ENCODE peak calls at places on chromosomes 3 and 15, in eight cellular contexts. N is endothelial cell of umbilical vein, I is A549, G is psoas muscle, B is uterus, Z is HCT116, C is cardiac muscle cell, D is right atrium auricular region. X is an unnamed sample.

GRCh38 chr15:31338879-31339557 is 12.4 kb downstream of the KLF13 start:
- DNase-seq in Z (no peak), I (peak; percentile 30), B (peak; percentile 75), C (peak; percentile 34), G (peak; percentile 54), D (peak; percentile 89), N (peak; percentile 38), X (peak; percentile 72)

GRCh38 chr3:163877805-163878204 is 1200.5 kb downstream of the SI start:
- DNase-seq in D (no peak), N (no peak), B (no peak), C (no peak), Z (no peak), G (no peak), I (no peak), X (no peak)

GRCh38 chr3:63383040-63383439 is 104.9 kb downstream of the SYNPR start:
- DNase-seq in N (no peak), Z (no peak), D (no peak), C (no peak), G (no peak), I (no peak), B (no peak), X (no peak)

GRCh38 chr15:38088971-38089370 is 154.5 kb downstream of the TMCO5A start:
- DNase-seq in D (no peak), C (no peak), B (no peak), Z (no peak), N (no peak), G (no peak), I (no peak), X (no peak)

GRCh38 chr15:70192490-70192889 is 94.8 kb upstream of the TLE3 start:
- DNase-seq in Z (no peak), C (no peak), D (no peak), B (no peak), G (no peak), N (no peak), I (no peak), X (no peak)

GRCh38 chr3:162538906-162539305 is 1042.3 kb downstream of the OTOL1 start:
- DNase-seq in D (no peak), C (no peak), G (no peak), B (no peak), Z (no peak), N (no peak), I (no peak), X (no peak)

GRCh38 chr3:128324911-128325592 is 141.6 kb downstream of the DNAJB8 start:
- DNase-seq in Z (no peak), G (no peak), N (no peak), B (no peak), D (no peak), C (no peak), I (no peak), X (no peak)

GRCh38 chr3:43870110-43870509 is 179.4 kb downstream of the ABHD5 start:
- DNase-seq in D (peak; percentile 43), Z (no peak), I (peak; percentile 52), N (peak; percentile 77), B (no peak), G (no peak), C (no peak), X (no peak)

GRCh38 chr3:40208251-40208650 is 101.3 kb upstream of the EIF1B start:
- DNase-seq in N (no peak), G (no peak), C (no peak), B (no peak), I (no peak), Z (no peak), D (no peak), X (no peak)

GRCh38 chr3:44309500-44309899 is 29.1 kb upstream of the TCAIM start:
- DNase-seq in N (no peak), G (no peak), C (no peak), B (no peak), D (no peak), Z (no peak), I (no peak), X (no peak)

DNA sequence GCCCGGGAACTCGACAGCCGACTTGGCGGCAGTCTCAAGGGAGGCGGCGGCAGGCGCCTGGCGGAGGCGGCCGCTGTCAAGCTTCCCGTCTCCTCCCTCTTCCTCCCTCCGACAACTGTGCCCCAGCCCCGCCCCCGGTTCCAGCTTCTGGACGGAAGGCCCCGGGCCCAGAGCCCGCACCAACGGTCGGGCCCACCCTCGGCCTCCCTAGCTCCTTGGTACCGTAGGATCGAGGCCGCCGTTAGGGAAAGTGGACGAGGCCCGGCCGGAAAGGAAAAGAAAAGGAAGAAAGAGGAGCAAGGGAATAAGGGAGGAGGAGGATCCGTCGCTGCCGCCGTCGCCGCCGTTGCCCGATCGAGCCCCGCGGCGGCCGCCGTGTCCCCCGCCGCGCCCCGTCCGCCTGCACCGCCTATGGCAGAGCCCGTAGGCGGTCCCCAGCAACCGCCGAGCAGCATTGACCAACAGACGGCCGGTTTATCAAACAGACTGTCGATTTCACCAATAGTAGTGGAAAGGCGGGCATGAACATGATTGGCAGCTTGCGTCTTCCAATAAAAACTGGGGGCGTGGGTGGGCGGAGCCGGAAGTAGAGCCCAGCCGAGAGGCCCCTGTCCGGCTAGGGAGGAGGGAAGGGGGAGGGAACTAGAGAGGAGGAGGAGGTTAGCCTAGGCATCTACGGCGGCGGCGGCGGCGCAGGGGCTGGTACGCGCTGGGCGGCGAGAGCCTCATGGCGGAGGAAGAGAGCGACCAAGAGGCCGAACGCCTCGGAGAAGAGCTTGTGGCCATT is at the start of the genes CGGBP1 and ZNF654:
- DNase-seq in G (peak; percentile 97), D (peak; percentile 99), Z (peak; percentile 97), N (peak; percentile 99), C (peak; percentile 99), I (peak; percentile 86), B (peak; percentile 99), X (peak; percentile 97)
- H3K27ac ChIP-seq in G (peak within 1 kb of the TSS; percentile 97), D (peak within 1 kb of the TSS; percentile 94), Z (peak within 1 kb of the TSS; percentile 86), N (peak within 1 kb of the TSS; percentile 94), C (peak within 1 kb of the TSS; percentile 98), I (peak within 1 kb of the TSS; percentile 93), B (peak within 1 kb of the TSS; percentile 96), X (peak within 1 kb of the TSS; percentile 98)

DNA sequence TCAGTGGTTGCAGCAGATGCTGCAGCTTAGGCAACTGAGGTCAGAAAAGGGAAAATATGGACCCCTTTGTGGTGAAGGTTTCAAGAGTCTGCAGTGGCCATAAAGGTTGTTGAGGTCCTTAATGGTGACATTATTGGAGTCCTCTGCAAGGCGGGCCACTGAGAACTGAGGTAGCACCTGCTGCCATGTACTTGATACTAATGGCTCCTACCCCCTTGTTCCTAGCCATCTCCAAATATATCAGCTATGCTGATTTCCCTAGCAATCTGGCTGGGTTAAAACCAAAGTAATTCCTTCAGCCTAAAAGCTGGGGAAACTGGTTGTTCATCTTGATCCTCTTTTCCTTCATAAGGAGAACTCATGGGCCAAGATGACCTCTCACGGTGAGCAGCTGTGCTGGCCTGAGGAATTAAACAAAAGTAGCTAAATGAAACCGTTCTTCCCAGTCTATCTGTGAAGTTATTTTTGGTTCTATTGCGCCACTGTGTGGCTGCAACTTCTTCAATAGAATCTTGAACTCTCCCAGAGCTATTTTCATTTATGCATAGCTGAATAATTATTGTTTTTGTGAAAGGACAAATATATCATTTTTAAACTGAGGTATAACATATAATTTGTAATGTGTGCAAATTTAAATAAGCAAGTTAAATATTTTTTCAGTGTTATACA is 76.1 kb upstream of the PLSCR4 start:
- DNase-seq in I (peak; percentile 31), Z (peak; percentile 35), D (no peak), B (peak; percentile 70), C (peak; percentile 41), G (no peak), N (peak; percentile 85), X (no peak)
- TF ChIP-seq CTCF in I (peak; percentile 88), Z (peak; percentile 19), D (peak; percentile 66), B (peak; percentile 82), C (peak; percentile 59), G (peak; percentile 49), N (peak; percentile 52), X (peak; percentile 42)

GRCh38 chr3:23808525-23808924 is 2.8 kb downstream of the UBE2E1 start:
- DNase-seq in G (no peak), I (no peak), D (no peak), N (no peak), B (no peak), C (no peak), Z (no peak), X (no peak)

GRCh38 chr3:23809294-23809693 is 3.5 kb downstream of the UBE2E1 start:
- DNase-seq in G (no peak), I (no peak), D (no peak), Z (no peak), B (no peak), C (no peak), N (no peak), X (no peak)

GRCh38 chr3:23811117-23811487 is 5.3 kb downstream of the UBE2E1 start:
- DNase-seq in N (no peak), D (no peak), B (no peak), G (no peak), C (no peak), I (no peak), Z (no peak), X (no peak)

GRCh38 chr3:23810342-23811116 is 4.8 kb downstream of the UBE2E1 start:
- DNase-seq in G (peak; percentile 61), D (no peak), I (peak; percentile 71), C (peak; percentile 66), B (peak; percentile 39), Z (no peak), N (peak; percentile 36), X (no peak)

DNA sequence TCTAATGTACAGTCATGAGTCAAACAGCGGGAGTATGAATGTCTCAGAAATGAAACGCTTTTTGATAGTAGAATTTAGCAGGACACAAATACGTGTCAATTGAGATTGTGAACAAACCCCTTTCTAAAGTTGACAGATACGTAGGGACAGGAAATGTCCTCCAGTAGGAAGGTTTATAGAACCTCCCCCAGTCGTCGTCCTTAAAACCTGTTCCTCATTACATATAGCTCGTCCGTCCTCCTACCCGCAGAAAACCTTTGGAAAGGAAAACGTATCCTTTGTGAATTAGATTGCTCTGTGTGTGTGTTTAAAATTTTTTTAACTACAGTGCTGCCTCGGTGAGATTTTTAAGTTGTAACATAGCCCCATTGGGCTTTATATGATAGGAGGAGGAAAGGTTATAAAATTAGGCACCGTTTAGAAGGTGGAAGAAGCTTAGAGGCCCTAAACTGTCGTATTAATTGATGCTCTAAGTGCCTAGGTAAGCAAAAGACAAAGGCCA is 4.1 kb downstream of the UBE2E1 start:
- DNase-seq in I (no peak), Z (no peak), C (no peak), D (no peak), B (no peak), G (no peak), N (peak; percentile 14), X (no peak)
- H3K4me1 ChIP-seq in I (peaks cover 42% of the 10 kb centered on the region), Z (peaks cover 16% of the 10 kb centered on the region), C (peaks cover 40% of the 10 kb centered on the region), D (peaks cover 49% of the 10 kb centered on the region), B (no peaks in the 10 kb centered on the region), G (peaks cover 54% of the 10 kb centered on the region), N (peaks cover 31% of the 10 kb centered on the region), X (peaks cover 51% of the 10 kb centered on the region)

GRCh38 chr3:73479325-73479724 is 145.4 kb downstream of the PDZRN3 start:
- DNase-seq in I (no peak), B (no peak), Z (no peak), D (no peak), N (no peak), G (no peak), C (no peak), X (no peak)

GRCh38 chr3:73480187-73480672 is 144.5 kb downstream of the PDZRN3 start:
- DNase-seq in G (no peak), N (no peak), I (no peak), B (no peak), D (no peak), C (no peak), Z (no peak), X (no peak)

GRCh38 chr3:73485877-73486311 is 138.8 kb downstream of the PDZRN3 start:
- DNase-seq in G (no peak), C (no peak), Z (no peak), N (no peak), D (no peak), B (no peak), I (no peak), X (no peak)

GRCh38 chr3:73481888-73482287 is 142.9 kb downstream of the PDZRN3 start:
- DNase-seq in D (no peak), Z (no peak), G (no peak), C (no peak), I (no peak), N (no peak), B (no peak), X (no peak)

GRCh38 chr3:73484656-73485248 is 140.0 kb downstream of the PDZRN3 start:
- DNase-seq in D (no peak), N (no peak), Z (no peak), I (no peak), B (no peak), C (no peak), G (no peak), X (no peak)
- H3K27ac ChIP-seq in D (no peak overlapping the region), N (no peak overlapping the region), Z (no peak overlapping the region), I (no peak overlapping the region), B (no peak overlapping the region), C (peak overlapping the region; percentile 92), G (no peak overlapping the region), X (no peak overlapping the region)